ENCODE peak calls at places on chromosomes 12 and 14, in eight cellular contexts. One of them, this sample, is unnamed.

GRCh38 chr12:58509116-58509885 is 411.0 kb downstream of the LRIG3 start:
- DNase-seq in NCI-H146: no peak
- DNase-seq in GM23338: no peak
- DNase-seq in stimulated activated CD8-positive, alpha-beta memory T cell treated with anti-CD3 and anti-CD28 coated beads, Interleukin-4, amount 100 ng/mL, for 48 hours: no peak
- DNase-seq in BE2C: no peak
- DNase-seq in T-helper 9 cell: no peak
- DNase-seq in stimulated activated CD4-positive, alpha-beta T cell treated with anti-CD3 and anti-CD28 coated beads, Interleukin-4, amount 100 ng/mL, for 24 hours: no peak
- DNase-seq in SK-MEL-5: peak; percentile 61
- DNase-seq in this sample: no peak

GRCh38 chr12:8661751-8662150 is 875 bp downstream of the MFAP5 start:
- DNase-seq in NCI-H146: no peak
- DNase-seq in GM23338: no peak
- DNase-seq in stimulated activated CD8-positive, alpha-beta memory T cell treated with anti-CD3 and anti-CD28 coated beads, Interleukin-4, amount 100 ng/mL, for 48 hours: no peak
- DNase-seq in BE2C: no peak
- DNase-seq in T-helper 9 cell: no peak
- DNase-seq in stimulated activated CD4-positive, alpha-beta T cell treated with anti-CD3 and anti-CD28 coated beads, Interleukin-4, amount 100 ng/mL, for 24 hours: no peak
- DNase-seq in SK-MEL-5: no peak
- DNase-seq in this sample: no peak

GRCh38 chr14:54627325-54627717 is 60.4 kb downstream of the SAMD4A start:
- DNase-seq in NCI-H146: no peak
- DNase-seq in GM23338: peak; percentile 30
- DNase-seq in stimulated activated CD8-positive, alpha-beta memory T cell treated with anti-CD3 and anti-CD28 coated beads, Interleukin-4, amount 100 ng/mL, for 48 hours: peak; percentile 30
- DNase-seq in BE2C: no peak
- DNase-seq in T-helper 9 cell: no peak
- DNase-seq in stimulated activated CD4-positive, alpha-beta T cell treated with anti-CD3 and anti-CD28 coated beads, Interleukin-4, amount 100 ng/mL, for 24 hours: peak; percentile 18
- DNase-seq in SK-MEL-5: no peak
- DNase-seq in this sample: no peak

GRCh38 chr12:115121053-115121452 is 437.1 kb upstream of the TBX3 start:
- DNase-seq in NCI-H146: no peak
- DNase-seq in GM23338: no peak
- DNase-seq in stimulated activated CD8-positive, alpha-beta memory T cell treated with anti-CD3 and anti-CD28 coated beads, Interleukin-4, amount 100 ng/mL, for 48 hours: no peak
- DNase-seq in BE2C: no peak
- DNase-seq in T-helper 9 cell: no peak
- DNase-seq in stimulated activated CD4-positive, alpha-beta T cell treated with anti-CD3 and anti-CD28 coated beads, Interleukin-4, amount 100 ng/mL, for 24 hours: no peak
- DNase-seq in SK-MEL-5: no peak
- DNase-seq in this sample: no peak

GRCh38 chr14:92753250-92753649 is 4.8 kb upstream of the LGMN start:
- DNase-seq in NCI-H146: no peak
- DNase-seq in GM23338: no peak
- DNase-seq in stimulated activated CD8-positive, alpha-beta memory T cell treated with anti-CD3 and anti-CD28 coated beads, Interleukin-4, amount 100 ng/mL, for 48 hours: no peak
- DNase-seq in BE2C: no peak
- DNase-seq in T-helper 9 cell: no peak
- DNase-seq in stimulated activated CD4-positive, alpha-beta T cell treated with anti-CD3 and anti-CD28 coated beads, Interleukin-4, amount 100 ng/mL, for 24 hours: no peak
- DNase-seq in SK-MEL-5: no peak
- DNase-seq in this sample: no peak

GRCh38 chr12:120283318-120283717 is 8.4 kb downstream of the RNU4-2 start:
- DNase-seq in NCI-H146: no peak
- DNase-seq in GM23338: peak; percentile 70
- DNase-seq in stimulated activated CD8-positive, alpha-beta memory T cell treated with anti-CD3 and anti-CD28 coated beads, Interleukin-4, amount 100 ng/mL, for 48 hours: no peak
- DNase-seq in BE2C: no peak
- DNase-seq in T-helper 9 cell: no peak
- DNase-seq in stimulated activated CD4-positive, alpha-beta T cell treated with anti-CD3 and anti-CD28 coated beads, Interleukin-4, amount 100 ng/mL, for 24 hours: no peak
- DNase-seq in SK-MEL-5: no peak
- DNase-seq in this sample: no peak

GRCh38 chr14:32078030-32078793 is 1.1 kb downstream of the ARHGAP5 start:
- DNase-seq in NCI-H146: peak; percentile 49
- DNase-seq in GM23338: peak; percentile 8
- DNase-seq in stimulated activated CD8-positive, alpha-beta memory T cell treated with anti-CD3 and anti-CD28 coated beads, Interleukin-4, amount 100 ng/mL, for 48 hours: no peak
- DNase-seq in BE2C: peak; percentile 21
- DNase-seq in T-helper 9 cell: peak; percentile 2
- DNase-seq in stimulated activated CD4-positive, alpha-beta T cell treated with anti-CD3 and anti-CD28 coated beads, Interleukin-4, amount 100 ng/mL, for 24 hours: no peak
- DNase-seq in SK-MEL-5: peak; percentile 48
- DNase-seq in this sample: peak; percentile 72

GRCh38 chr12:131209082-131210070 is 255.7 kb downstream of the ADGRD1 start:
- DNase-seq in NCI-H146: no peak
- DNase-seq in GM23338: no peak
- DNase-seq in stimulated activated CD8-positive, alpha-beta memory T cell treated with anti-CD3 and anti-CD28 coated beads, Interleukin-4, amount 100 ng/mL, for 48 hours: no peak
- DNase-seq in BE2C: no peak
- DNase-seq in T-helper 9 cell: no peak
- DNase-seq in stimulated activated CD4-positive, alpha-beta T cell treated with anti-CD3 and anti-CD28 coated beads, Interleukin-4, amount 100 ng/mL, for 24 hours: no peak
- DNase-seq in SK-MEL-5: no peak
- DNase-seq in this sample: no peak

GRCh38 chr12:89472508-89472907 is 52.1 kb downstream of the GALNT4 start:
- DNase-seq in NCI-H146: no peak
- DNase-seq in GM23338: no peak
- DNase-seq in stimulated activated CD8-positive, alpha-beta memory T cell treated with anti-CD3 and anti-CD28 coated beads, Interleukin-4, amount 100 ng/mL, for 48 hours: no peak
- DNase-seq in BE2C: no peak
- DNase-seq in T-helper 9 cell: no peak
- DNase-seq in stimulated activated CD4-positive, alpha-beta T cell treated with anti-CD3 and anti-CD28 coated beads, Interleukin-4, amount 100 ng/mL, for 24 hours: no peak
- DNase-seq in SK-MEL-5: no peak
- DNase-seq in this sample: no peak

GRCh38 chr12:49966511-49967041 is 4.9 kb downstream of the AQP5 start:
- DNase-seq in NCI-H146: no peak
- DNase-seq in GM23338: no peak
- DNase-seq in stimulated activated CD8-positive, alpha-beta memory T cell treated with anti-CD3 and anti-CD28 coated beads, Interleukin-4, amount 100 ng/mL, for 48 hours: no peak
- DNase-seq in BE2C: no peak
- DNase-seq in T-helper 9 cell: no peak
- DNase-seq in stimulated activated CD4-positive, alpha-beta T cell treated with anti-CD3 and anti-CD28 coated beads, Interleukin-4, amount 100 ng/mL, for 24 hours: no peak
- DNase-seq in SK-MEL-5: no peak
- DNase-seq in this sample: no peak

GRCh38 chr14:22689186-22689585 is 45.0 kb upstream of the OR6J1 start:
- DNase-seq in NCI-H146: no peak
- DNase-seq in GM23338: no peak
- DNase-seq in stimulated activated CD8-positive, alpha-beta memory T cell treated with anti-CD3 and anti-CD28 coated beads, Interleukin-4, amount 100 ng/mL, for 48 hours: no peak
- DNase-seq in BE2C: no peak
- DNase-seq in T-helper 9 cell: no peak
- DNase-seq in stimulated activated CD4-positive, alpha-beta T cell treated with anti-CD3 and anti-CD28 coated beads, Interleukin-4, amount 100 ng/mL, for 24 hours: peak; percentile 7
- DNase-seq in SK-MEL-5: peak; percentile 22
- DNase-seq in this sample: no peak

GRCh38 chr12:41361791-41362190 is 173.7 kb downstream of the PDZRN4 start:
- DNase-seq in NCI-H146: no peak
- DNase-seq in GM23338: no peak
- DNase-seq in stimulated activated CD8-positive, alpha-beta memory T cell treated with anti-CD3 and anti-CD28 coated beads, Interleukin-4, amount 100 ng/mL, for 48 hours: no peak
- DNase-seq in BE2C: no peak
- DNase-seq in T-helper 9 cell: no peak
- DNase-seq in stimulated activated CD4-positive, alpha-beta T cell treated with anti-CD3 and anti-CD28 coated beads, Interleukin-4, amount 100 ng/mL, for 24 hours: no peak
- DNase-seq in SK-MEL-5: no peak
- DNase-seq in this sample: no peak

GRCh38 chr14:96086032-96086431 is 46.9 kb downstream of the C14orf132 start:
- DNase-seq in NCI-H146: no peak
- DNase-seq in GM23338: no peak
- DNase-seq in stimulated activated CD8-positive, alpha-beta memory T cell treated with anti-CD3 and anti-CD28 coated beads, Interleukin-4, amount 100 ng/mL, for 48 hours: no peak
- DNase-seq in BE2C: peak; percentile 57
- DNase-seq in T-helper 9 cell: no peak
- DNase-seq in stimulated activated CD4-positive, alpha-beta T cell treated with anti-CD3 and anti-CD28 coated beads, Interleukin-4, amount 100 ng/mL, for 24 hours: no peak
- DNase-seq in SK-MEL-5: peak; percentile 19
- DNase-seq in this sample: no peak

GRCh38 chr12:54159549-54159948 is 29.2 kb downstream of the SMUG1 start:
- DNase-seq in NCI-H146: no peak
- DNase-seq in GM23338: no peak
- DNase-seq in stimulated activated CD8-positive, alpha-beta memory T cell treated with anti-CD3 and anti-CD28 coated beads, Interleukin-4, amount 100 ng/mL, for 48 hours: no peak
- DNase-seq in BE2C: no peak
- DNase-seq in T-helper 9 cell: no peak
- DNase-seq in stimulated activated CD4-positive, alpha-beta T cell treated with anti-CD3 and anti-CD28 coated beads, Interleukin-4, amount 100 ng/mL, for 24 hours: no peak
- DNase-seq in SK-MEL-5: no peak
- DNase-seq in this sample: no peak

GRCh38 chr12:65594373-65594772 is 229.9 kb upstream of the HMGA2 start:
- DNase-seq in NCI-H146: no peak
- DNase-seq in GM23338: peak; percentile 51
- DNase-seq in stimulated activated CD8-positive, alpha-beta memory T cell treated with anti-CD3 and anti-CD28 coated beads, Interleukin-4, amount 100 ng/mL, for 48 hours: no peak
- DNase-seq in BE2C: no peak
- DNase-seq in T-helper 9 cell: no peak
- DNase-seq in stimulated activated CD4-positive, alpha-beta T cell treated with anti-CD3 and anti-CD28 coated beads, Interleukin-4, amount 100 ng/mL, for 24 hours: no peak
- DNase-seq in SK-MEL-5: no peak
- DNase-seq in this sample: no peak

GRCh38 chr14:90576981-90577660 is 180.3 kb downstream of the CALM1 start:
- DNase-seq in NCI-H146: no peak
- DNase-seq in GM23338: no peak
- DNase-seq in stimulated activated CD8-positive, alpha-beta memory T cell treated with anti-CD3 and anti-CD28 coated beads, Interleukin-4, amount 100 ng/mL, for 48 hours: no peak
- DNase-seq in BE2C: no peak
- DNase-seq in T-helper 9 cell: no peak
- DNase-seq in stimulated activated CD4-positive, alpha-beta T cell treated with anti-CD3 and anti-CD28 coated beads, Interleukin-4, amount 100 ng/mL, for 24 hours: no peak
- DNase-seq in SK-MEL-5: no peak
- DNase-seq in this sample: no peak

GRCh38 chr14:94582851-94583250 is 1.6 kb downstream of the SERPINA5 start:
- DNase-seq in NCI-H146: no peak
- DNase-seq in GM23338: no peak
- DNase-seq in stimulated activated CD8-positive, alpha-beta memory T cell treated with anti-CD3 and anti-CD28 coated beads, Interleukin-4, amount 100 ng/mL, for 48 hours: no peak
- DNase-seq in BE2C: no peak
- DNase-seq in T-helper 9 cell: no peak
- DNase-seq in stimulated activated CD4-positive, alpha-beta T cell treated with anti-CD3 and anti-CD28 coated beads, Interleukin-4, amount 100 ng/mL, for 24 hours: no peak
- DNase-seq in SK-MEL-5: no peak
- DNase-seq in this sample: no peak

GRCh38 chr14:90569606-90570462 is 173.0 kb downstream of the CALM1 start:
- DNase-seq in NCI-H146: peak; percentile 18
- DNase-seq in GM23338: no peak
- DNase-seq in stimulated activated CD8-positive, alpha-beta memory T cell treated with anti-CD3 and anti-CD28 coated beads, Interleukin-4, amount 100 ng/mL, for 48 hours: no peak
- DNase-seq in BE2C: no peak
- DNase-seq in T-helper 9 cell: no peak
- DNase-seq in stimulated activated CD4-positive, alpha-beta T cell treated with anti-CD3 and anti-CD28 coated beads, Interleukin-4, amount 100 ng/mL, for 24 hours: no peak
- DNase-seq in SK-MEL-5: peak; percentile 5
- DNase-seq in this sample: no peak

GRCh38 chr14:103427485-103428443 is 42.5 kb downstream of the MARK3 start:
- DNase-seq in NCI-H146: no peak
- DNase-seq in GM23338: peak; percentile 83
- DNase-seq in stimulated activated CD8-positive, alpha-beta memory T cell treated with anti-CD3 and anti-CD28 coated beads, Interleukin-4, amount 100 ng/mL, for 48 hours: peak; percentile 51
- DNase-seq in BE2C: no peak
- DNase-seq in T-helper 9 cell: no peak
- DNase-seq in stimulated activated CD4-positive, alpha-beta T cell treated with anti-CD3 and anti-CD28 coated beads, Interleukin-4, amount 100 ng/mL, for 24 hours: peak; percentile 12
- DNase-seq in SK-MEL-5: peak; percentile 95
- DNase-seq in this sample: no peak

GRCh38 chr12:130521375-130522124 is 183.9 kb downstream of the PIWIL1 start:
- DNase-seq in NCI-H146: no peak
- DNase-seq in GM23338: no peak
- DNase-seq in stimulated activated CD8-positive, alpha-beta memory T cell treated with anti-CD3 and anti-CD28 coated beads, Interleukin-4, amount 100 ng/mL, for 48 hours: no peak
- DNase-seq in BE2C: no peak
- DNase-seq in T-helper 9 cell: no peak
- DNase-seq in stimulated activated CD4-positive, alpha-beta T cell treated with anti-CD3 and anti-CD28 coated beads, Interleukin-4, amount 100 ng/mL, for 24 hours: no peak
- DNase-seq in SK-MEL-5: no peak
- DNase-seq in this sample: no peak

GRCh38 chr12:124762791-124763593 is 100.7 kb downstream of the SCARB1 start:
- DNase-seq in NCI-H146: no peak
- DNase-seq in GM23338: no peak
- DNase-seq in stimulated activated CD8-positive, alpha-beta memory T cell treated with anti-CD3 and anti-CD28 coated beads, Interleukin-4, amount 100 ng/mL, for 48 hours: no peak
- DNase-seq in BE2C: no peak
- DNase-seq in T-helper 9 cell: no peak
- DNase-seq in stimulated activated CD4-positive, alpha-beta T cell treated with anti-CD3 and anti-CD28 coated beads, Interleukin-4, amount 100 ng/mL, for 24 hours: peak; percentile 54
- DNase-seq in SK-MEL-5: no peak
- DNase-seq in this sample: no peak

GRCh38 chr12:108980831-108981618 is 39.8 kb downstream of the SVOP start:
- DNase-seq in NCI-H146: no peak
- DNase-seq in GM23338: peak; percentile 13
- DNase-seq in stimulated activated CD8-positive, alpha-beta memory T cell treated with anti-CD3 and anti-CD28 coated beads, Interleukin-4, amount 100 ng/mL, for 48 hours: no peak
- DNase-seq in BE2C: no peak
- DNase-seq in T-helper 9 cell: no peak
- DNase-seq in stimulated activated CD4-positive, alpha-beta T cell treated with anti-CD3 and anti-CD28 coated beads, Interleukin-4, amount 100 ng/mL, for 24 hours: no peak
- DNase-seq in SK-MEL-5: no peak
- DNase-seq in this sample: no peak

GRCh38 chr12:45034861-45035265 is 16.0 kb downstream of the DBX2 start:
- DNase-seq in NCI-H146: no peak
- DNase-seq in GM23338: peak; percentile 16
- DNase-seq in stimulated activated CD8-positive, alpha-beta memory T cell treated with anti-CD3 and anti-CD28 coated beads, Interleukin-4, amount 100 ng/mL, for 48 hours: no peak
- DNase-seq in BE2C: no peak
- DNase-seq in T-helper 9 cell: no peak
- DNase-seq in stimulated activated CD4-positive, alpha-beta T cell treated with anti-CD3 and anti-CD28 coated beads, Interleukin-4, amount 100 ng/mL, for 24 hours: no peak
- DNase-seq in SK-MEL-5: no peak
- DNase-seq in this sample: no peak

GRCh38 chr14:21071225-21072041 is 1.3 kb downstream of the ARHGEF40 start:
- DNase-seq in NCI-H146: peak; percentile 86
- DNase-seq in GM23338: peak; percentile 94
- DNase-seq in stimulated activated CD8-positive, alpha-beta memory T cell treated with anti-CD3 and anti-CD28 coated beads, Interleukin-4, amount 100 ng/mL, for 48 hours: peak; percentile 67
- DNase-seq in BE2C: peak; percentile 93
- DNase-seq in T-helper 9 cell: peak; percentile 41
- DNase-seq in stimulated activated CD4-positive, alpha-beta T cell treated with anti-CD3 and anti-CD28 coated beads, Interleukin-4, amount 100 ng/mL, for 24 hours: peak; percentile 37
- DNase-seq in SK-MEL-5: peak; percentile 71
- DNase-seq in this sample: peak; percentile 29

GRCh38 chr14:106666341-106666740 is 1140.0 kb downstream of the TMEM121 start:
- DNase-seq in NCI-H146: no peak
- DNase-seq in GM23338: no peak
- DNase-seq in stimulated activated CD8-positive, alpha-beta memory T cell treated with anti-CD3 and anti-CD28 coated beads, Interleukin-4, amount 100 ng/mL, for 48 hours: no peak
- DNase-seq in BE2C: no peak
- DNase-seq in T-helper 9 cell: no peak
- DNase-seq in stimulated activated CD4-positive, alpha-beta T cell treated with anti-CD3 and anti-CD28 coated beads, Interleukin-4, amount 100 ng/mL, for 24 hours: no peak
- DNase-seq in SK-MEL-5: no peak
- DNase-seq in this sample: no peak

GRCh38 chr12:1443421-1444141 is 150.8 kb downstream of the FBXL14 start:
- DNase-seq in NCI-H146: no peak
- DNase-seq in GM23338: no peak
- DNase-seq in stimulated activated CD8-positive, alpha-beta memory T cell treated with anti-CD3 and anti-CD28 coated beads, Interleukin-4, amount 100 ng/mL, for 48 hours: no peak
- DNase-seq in BE2C: no peak
- DNase-seq in T-helper 9 cell: no peak
- DNase-seq in stimulated activated CD4-positive, alpha-beta T cell treated with anti-CD3 and anti-CD28 coated beads, Interleukin-4, amount 100 ng/mL, for 24 hours: no peak
- DNase-seq in SK-MEL-5: no peak
- DNase-seq in this sample: no peak

GRCh38 chr12:66107451-66107915 is 23.1 kb downstream of the LLPH start:
- DNase-seq in NCI-H146: peak; percentile 74
- DNase-seq in GM23338: peak; percentile 98
- DNase-seq in stimulated activated CD8-positive, alpha-beta memory T cell treated with anti-CD3 and anti-CD28 coated beads, Interleukin-4, amount 100 ng/mL, for 48 hours: peak; percentile 53
- DNase-seq in BE2C: peak; percentile 65
- DNase-seq in T-helper 9 cell: peak; percentile 23
- DNase-seq in stimulated activated CD4-positive, alpha-beta T cell treated with anti-CD3 and anti-CD28 coated beads, Interleukin-4, amount 100 ng/mL, for 24 hours: peak; percentile 67
- DNase-seq in SK-MEL-5: peak; percentile 97
- DNase-seq in this sample: peak; percentile 29

GRCh38 chr14:28381656-28382055 is 384.9 kb upstream of the FOXG1 start:
- DNase-seq in NCI-H146: no peak
- DNase-seq in GM23338: no peak
- DNase-seq in stimulated activated CD8-positive, alpha-beta memory T cell treated with anti-CD3 and anti-CD28 coated beads, Interleukin-4, amount 100 ng/mL, for 48 hours: no peak
- DNase-seq in BE2C: no peak
- DNase-seq in T-helper 9 cell: no peak
- DNase-seq in stimulated activated CD4-positive, alpha-beta T cell treated with anti-CD3 and anti-CD28 coated beads, Interleukin-4, amount 100 ng/mL, for 24 hours: no peak
- DNase-seq in SK-MEL-5: no peak
- DNase-seq in this sample: no peak

GRCh38 chr14:22531451-22532344 is 57.3 kb downstream of the DAD1 start:
- DNase-seq in NCI-H146: no peak
- DNase-seq in GM23338: no peak
- DNase-seq in stimulated activated CD8-positive, alpha-beta memory T cell treated with anti-CD3 and anti-CD28 coated beads, Interleukin-4, amount 100 ng/mL, for 48 hours: no peak
- DNase-seq in BE2C: no peak
- DNase-seq in T-helper 9 cell: no peak
- DNase-seq in stimulated activated CD4-positive, alpha-beta T cell treated with anti-CD3 and anti-CD28 coated beads, Interleukin-4, amount 100 ng/mL, for 24 hours: no peak
- DNase-seq in SK-MEL-5: no peak
- DNase-seq in this sample: no peak